ENCODE peak calls at places on chromosomes 7 and 10, in seven cellular contexts. S is right atrium auricular region, W is heart left ventricle, I is IMR-90, Z is left ventricle myocardium inferior, K is cardiac muscle cell, F is thoracic aorta. H is an unnamed sample.

GRCh38 chr7:69208848-69209247 is 389.4 kb upstream of the AUTS2 start:
- DNase-seq in K (no peak), S (no peak), I (no peak), Z (no peak), F (no peak), W (no peak), H (no peak)

GRCh38 chr10:17644485-17644964 is 574 bp downstream of the STAM start:
- DNase-seq in I (peak; percentile 30), F (no peak), Z (no peak), W (no peak), S (no peak), K (no peak), H (no peak)

GRCh38 chr10:42979730-42980467 is 97.0 kb upstream of the RET start:
- DNase-seq in W (no peak), S (no peak), Z (no peak), K (no peak), F (no peak), I (no peak), H (no peak)

GRCh38 chr10:12547301-12547771 is 198.0 kb downstream of the CAMK1D start:
- DNase-seq in W (no peak), Z (no peak), K (no peak), I (no peak), S (no peak), F (no peak), H (no peak)

GRCh38 chr10:116783011-116783655 is 40.8 kb upstream of the HSPA12A start:
- DNase-seq in F (no peak), W (no peak), K (no peak), S (no peak), Z (no peak), I (peak; percentile 60), H (no peak)

GRCh38 chr10:9382199-9382598 is 1327.7 kb downstream of the GATA3 start:
- DNase-seq in S (no peak), K (peak; percentile 63), I (no peak), Z (no peak), W (no peak), F (no peak), H (no peak)

GRCh38 chr10:34290412-34291082 is 524.5 kb downstream of the PARD3 start:
- DNase-seq in Z (no peak), W (no peak), F (peak; percentile 26), K (no peak), S (no peak), I (peak; percentile 87), H (no peak)

GRCh38 chr7:156929789-156930539 is 19.5 kb upstream of the NOM1 start:
- DNase-seq in I (no peak), Z (no peak), K (no peak), S (no peak), W (no peak), F (no peak), H (no peak)

GRCh38 chr10:72794260-72794659 is 99.3 kb upstream of the OIT3 start:
- DNase-seq in S (no peak), Z (no peak), F (no peak), I (peak; percentile 47), W (no peak), K (no peak), H (no peak)

GRCh38 chr10:25339966-25340365 is 165.2 kb downstream of the GPR158 start:
- DNase-seq in S (no peak), Z (no peak), W (no peak), I (no peak), K (no peak), F (no peak), H (no peak)

GRCh38 chr10:119540038-119540437 is 2.5 kb downstream of the RGS10 start:
- DNase-seq in S (no peak), K (no peak), W (no peak), I (no peak), F (no peak), Z (no peak), H (no peak)

GRCh38 chr10:20871970-20872369 is 25.1 kb downstream of the NEBL start:
- DNase-seq in K (no peak), F (no peak), Z (no peak), I (no peak), S (no peak), W (no peak), H (no peak)

GRCh38 chr10:77428776-77429395 is 208.7 kb downstream of the KCNMA1 start:
- DNase-seq in F (no peak), I (peak; percentile 82), W (no peak), Z (no peak), S (peak; percentile 64), K (peak; percentile 60), H (peak; percentile 80)

DNA sequence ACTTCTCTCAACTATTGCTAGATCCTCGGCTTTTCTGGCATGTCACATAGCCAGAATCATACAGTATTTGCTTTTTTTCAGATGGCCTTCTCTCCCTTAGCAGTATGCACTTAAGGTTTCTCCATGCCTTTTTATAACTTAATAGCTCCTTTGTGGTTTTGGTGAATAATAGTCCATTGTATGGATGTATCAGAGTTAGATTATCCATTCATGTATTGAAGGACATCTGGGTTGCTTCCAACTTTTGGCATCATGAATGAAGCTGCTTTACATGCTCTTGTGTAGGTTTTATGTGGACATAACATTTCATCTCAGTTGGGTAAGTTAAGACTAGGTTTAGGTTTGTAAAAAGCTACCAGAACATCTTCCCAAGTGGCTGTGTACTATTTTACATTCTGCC is 4.6 kb downstream of the ATP5F1C start:
- DNase-seq in W (no peak), S (no peak), K (no peak), I (no peak), Z (no peak), F (no peak), H (no peak)
- H3K4me1 ChIP-seq in W (peaks cover 83% of the 10 kb centered on the region), S (no peaks in the 10 kb centered on the region), K (peaks cover 22% of the 10 kb centered on the region), I (peaks cover 10% of the 10 kb centered on the region), Z (peaks cover 98% of the 10 kb centered on the region), F (peaks cover 29% of the 10 kb centered on the region), H (peaks cover 21% of the 10 kb centered on the region)

DNA sequence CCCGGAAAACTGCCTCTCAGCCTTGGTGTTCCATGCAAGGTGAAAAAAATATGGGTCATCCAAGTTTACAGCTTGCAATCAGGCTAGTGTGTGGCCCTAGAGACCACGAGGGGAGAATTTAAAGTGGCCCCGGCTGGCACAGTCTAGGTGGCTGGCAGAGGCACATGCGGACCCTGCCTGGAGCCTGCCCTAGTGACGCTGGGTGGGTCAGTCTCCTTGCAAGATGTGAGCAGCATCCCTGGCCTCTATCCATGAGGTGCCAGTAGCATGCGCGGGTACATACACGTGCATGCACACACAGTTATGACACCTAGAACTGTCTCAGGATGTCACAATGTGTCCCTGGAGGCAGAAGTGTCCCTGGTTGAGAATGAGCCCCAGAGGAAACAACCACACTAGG is 22.4 kb upstream of the ZNF716 start:
- DNase-seq in F (no peak), I (no peak), Z (no peak), W (no peak), K (no peak), S (no peak), H (no peak)
- H3K9me3 ChIP-seq in F (no peaks in the 10 kb centered on the region), I (peaks cover 24% of the 10 kb centered on the region), Z (peaks cover 4% of the 10 kb centered on the region), W (no peaks in the 10 kb centered on the region), K (no peaks in the 10 kb centered on the region), S (no peaks in the 10 kb centered on the region), H (no peaks in the 10 kb centered on the region)

GRCh38 chr7:45026013-45026412 is 26.0 kb downstream of the CCM2 start:
- DNase-seq in S (no peak), I (no peak), K (no peak), Z (no peak), W (no peak), F (no peak), H (no peak)

GRCh38 chr7:45026984-45027773 is 27.2 kb downstream of the CCM2 start:
- DNase-seq in W (no peak), K (no peak), I (peak; percentile 64), F (no peak), S (no peak), Z (no peak), H (no peak)

GRCh38 chr7:45021604-45022296 is 21.7 kb downstream of the CCM2 start:
- DNase-seq in I (peak; percentile 72), Z (no peak), S (no peak), K (no peak), W (no peak), F (no peak), H (peak; percentile 16)

GRCh38 chr7:45020915-45021314 is 20.9 kb downstream of the CCM2 start:
- DNase-seq in W (no peak), F (no peak), S (no peak), Z (no peak), K (no peak), I (no peak), H (no peak)

GRCh38 chr7:45024126-45024744 is 24.2 kb downstream of the CCM2 start:
- DNase-seq in W (no peak), F (no peak), S (no peak), K (no peak), Z (no peak), I (no peak), H (no peak)
- H3K4me3 ChIP-seq in W (no peak overlapping the region), F (no peak overlapping the region), S (no peak overlapping the region), K (no peak overlapping the region), Z (no peak overlapping the region), I (no peak overlapping the region), H (no peak overlapping the region)

GRCh38 chr10:49111320-49111698 is 4.0 kb downstream of the VSTM4 start:
- DNase-seq in W (no peak), Z (no peak), K (no peak), S (peak; percentile 52), I (no peak), F (no peak), H (no peak)
- H3K4me1 ChIP-seq in W (peaks cover 86% of the 10 kb centered on the region), Z (peaks cover 93% of the 10 kb centered on the region), K (peaks cover 4% of the 10 kb centered on the region), S (no peaks in the 10 kb centered on the region), I (peaks cover 24% of the 10 kb centered on the region), F (peaks cover 83% of the 10 kb centered on the region), H (peaks cover 26% of the 10 kb centered on the region)

DNA sequence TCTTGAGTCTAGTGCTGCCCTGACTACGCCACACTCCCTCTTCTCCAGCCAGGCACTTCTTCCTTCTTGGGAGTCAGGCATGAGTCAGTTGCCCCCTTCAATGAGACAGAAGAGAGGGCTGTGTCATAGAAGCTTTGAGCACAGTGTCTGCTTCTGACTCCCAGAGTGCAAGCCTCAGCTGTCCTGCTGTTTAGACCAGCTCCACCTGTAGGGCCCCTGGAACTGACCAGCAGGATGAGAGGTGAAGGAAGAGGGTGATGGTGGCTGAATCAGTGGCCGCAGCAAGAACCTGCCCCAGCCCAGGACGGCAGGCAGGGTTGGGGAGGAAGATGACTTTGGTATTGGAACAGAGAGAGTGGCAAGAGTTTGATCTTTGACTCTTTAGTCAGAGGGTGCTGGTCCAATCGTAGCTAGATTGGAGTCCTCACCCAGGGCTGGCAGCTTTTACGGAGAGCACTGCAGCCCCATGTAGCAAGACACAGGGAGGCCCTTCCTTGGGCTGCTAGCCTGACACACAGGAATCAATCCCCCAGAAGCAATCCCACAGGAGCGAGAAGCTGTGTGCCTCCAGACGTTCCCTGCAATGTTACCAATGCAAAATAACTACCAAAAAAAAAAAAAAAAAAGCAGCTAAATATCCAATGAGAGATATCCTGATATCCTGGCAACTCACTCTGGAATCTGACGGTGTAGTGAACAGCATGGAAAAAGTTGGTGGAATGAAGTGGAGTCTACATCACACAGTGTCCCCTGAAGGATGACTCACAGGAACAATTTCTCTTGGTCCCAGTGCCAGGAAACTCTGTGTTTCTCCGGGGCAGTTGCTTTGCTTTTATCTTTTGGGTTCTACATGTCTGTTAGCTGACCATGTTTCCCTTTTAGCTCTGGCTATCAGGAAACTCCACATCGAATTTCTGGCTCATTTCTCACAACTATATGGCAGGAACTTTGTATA is 6.9 kb downstream of the C10orf62 start:
- DNase-seq in S (peak; percentile 91), K (no peak), W (peak; percentile 64), F (peak; percentile 63), Z (no peak), I (peak; percentile 86), H (peak; percentile 56)
- H3K9me3 ChIP-seq in S (no peaks in the 10 kb centered on the region), K (no peaks in the 10 kb centered on the region), W (no peaks in the 10 kb centered on the region), F (no peaks in the 10 kb centered on the region), Z (no peaks in the 10 kb centered on the region), I (no peaks in the 10 kb centered on the region), H (no peaks in the 10 kb centered on the region)

GRCh38 chr10:26622891-26623290 is 74.6 kb upstream of the PDSS1 start:
- DNase-seq in F (no peak), Z (no peak), S (no peak), W (no peak), K (no peak), I (no peak), H (no peak)
- H3K4me3 ChIP-seq in F (no peak overlapping the region), Z (no peak overlapping the region), S (no peak overlapping the region), W (no peak overlapping the region), K (no peak overlapping the region), I (no peak overlapping the region), H (no peak overlapping the region)

H was measured in ascending aorta.